ENCODE peak calls at places on chromosomes 2 and 18, in seven cellular contexts. W, Y, G, S, E, R and U are unnamed samples.

GRCh38 chr2:141029424-141030078 is 1101.3 kb downstream of the LRP1B start:
- DNase-seq in W (no peak), E (no peak), Y (no peak), G (no peak), R (no peak), S (no peak), U (no peak)

GRCh38 chr2:27730249-27730648 is 41.3 kb upstream of the MRPL33 start:
- DNase-seq in W (no peak), S (no peak), E (no peak), R (no peak), G (no peak), Y (peak), U (no peak)

GRCh38 chr2:44168684-44169154 is at the start of gene PPM1B:
- DNase-seq in S (no peak), Y (peak), E (no peak), G (peak), W (no peak), R (peak), U (peak)

GRCh38 chr18:50388988-50389387 is 14.1 kb downstream of the SKA1 start:
- DNase-seq in G (no peak), S (no peak), W (no peak), E (no peak), R (no peak), Y (no peak), U (no peak)

GRCh38 chr2:237000481-237000880 is 85.2 kb upstream of the COPS8 start:
- DNase-seq in G (no peak), W (no peak), Y (no peak), S (no peak), E (no peak), R (no peak), U (no peak)

GRCh38 chr2:69831354-69831905 is 2.0 kb downstream of the GMCL1 start:
- DNase-seq in W (no peak), S (no peak), G (no peak), R (no peak), Y (no peak), E (no peak), U (no peak)

GRCh38 chr2:26892916-26893524 is 45.1 kb downstream of the DPYSL5 start:
- DNase-seq in R (no peak), G (no peak), E (no peak), S (peak), W (no peak), Y (no peak), U (no peak)

GRCh38 chr2:24912986-24913385 is 7.1 kb downstream of the ADCY3 start:
- DNase-seq in R (no peak), E (no peak), G (no peak), S (no peak), W (no peak), Y (no peak), U (no peak)

GRCh38 chr2:162390801-162391200 is 46.9 kb downstream of the GCA start:
- DNase-seq in Y (no peak), S (peak), E (no peak), R (no peak), G (no peak), W (no peak), U (no peak)